ENCODE peak calls at places on chromosomes 7 and 10, in nine cellular contexts. R is caudate nucleus, Y is left colon, E is right lobe of liver, Q is M059J, O is osteocyte, H is ELR, V is T-helper 9 cell, B is tibial artery. J is an unnamed sample.

GRCh38 chr7:76155938-76156337 is 45.8 kb upstream of the SRRM3 start:
- DNase-seq in Y (no peak), V (no peak), E (peak), Q (peak), H (peak), O (peak), B (no peak), R (no peak), J (peak)

GRCh38 chr7:70734436-70734835 is 397.5 kb upstream of the GALNT17 start:
- DNase-seq in O (no peak), B (no peak), Q (peak), H (no peak), V (no peak), E (no peak), Y (no peak), R (no peak), J (no peak)

GRCh38 chr7:69787736-69788431 is 189.6 kb downstream of the AUTS2 start:
- DNase-seq in E (no peak), Y (no peak), H (no peak), Q (no peak), R (no peak), B (no peak), V (no peak), O (no peak), J (no peak)

GRCh38 chr7:155745737-155746136 is 66.5 kb downstream of the SHH start:
- DNase-seq in V (no peak), B (no peak), Q (no peak), H (no peak), E (no peak), R (no peak), Y (no peak), O (no peak), J (no peak)

GRCh38 chr7:74173491-74173865 is 678 bp upstream of the EIF4H start:
- DNase-seq in B (no peak), H (no peak), E (no peak), O (no peak), Y (no peak), V (no peak), R (no peak), Q (no peak), J (no peak)

GRCh38 chr7:16891338-16891737 is 9.6 kb upstream of the AGR3 start:
- DNase-seq in Y (no peak), Q (peak), E (no peak), B (no peak), O (no peak), V (no peak), H (peak), R (peak), J (no peak)

GRCh38 chr7:50339990-50340500 is 35.5 kb downstream of the IKZF1 start:
- DNase-seq in H (no peak), Y (no peak), Q (no peak), B (no peak), R (no peak), V (no peak), E (no peak), O (no peak), J (no peak)

GRCh38 chr7:144656960-144657359 is 178.9 kb downstream of the TPK1 start:
- DNase-seq in Y (no peak), O (no peak), Q (no peak), V (no peak), E (no peak), H (no peak), B (no peak), R (no peak), J (no peak)

GRCh38 chr7:111264111-111264868 is 173.4 kb downstream of the LRRN3 start:
- DNase-seq in V (no peak), Q (no peak), B (no peak), Y (no peak), O (no peak), H (no peak), R (no peak), E (no peak), J (peak)

GRCh38 chr7:23105086-23105643 is 420 bp upstream of the KLHL7 start:
- DNase-seq in Y (no peak), Q (peak), V (no peak), B (no peak), O (no peak), H (no peak), E (no peak), R (no peak), J (no peak)

GRCh38 chr10:74586088-74586585 is 240.3 kb upstream of the KAT6B start:
- DNase-seq in H (peak), B (no peak), Y (no peak), E (no peak), V (peak), Q (peak), R (no peak), O (no peak), J (no peak)

GRCh38 chr7:113159746-113160339 is 41.5 kb upstream of the SMIM30 start:
- DNase-seq in R (no peak), H (peak), O (no peak), V (no peak), Q (peak), Y (no peak), E (no peak), B (no peak), J (no peak)

GRCh38 chr10:119284679-119285096 is 77.3 kb downstream of the GRK5 start:
- DNase-seq in B (peak), O (no peak), Y (no peak), R (no peak), H (no peak), V (no peak), E (peak), Q (no peak), J (peak)

GRCh38 chr7:127609297-127609696 is 8.6 kb downstream of the PAX4 start:
- DNase-seq in H (no peak), Y (no peak), B (no peak), Q (no peak), V (no peak), E (no peak), R (no peak), O (no peak), J (no peak)

GRCh38 chr7:134480730-134481129 is 21.8 kb upstream of the AKR1B1 start:
- DNase-seq in B (no peak), E (no peak), Y (no peak), V (no peak), O (no peak), R (no peak), H (peak), Q (peak), J (no peak)

GRCh38 chr10:102175415-102175814 is 23.2 kb downstream of the NOLC1 start:
- DNase-seq in H (peak), E (no peak), O (no peak), Y (no peak), Q (peak), B (no peak), V (no peak), R (no peak), J (no peak)

GRCh38 chr10:45154481-45154880 is 153.8 kb downstream of the ZNF22 start:
- DNase-seq in Y (no peak), V (no peak), Q (no peak), B (no peak), O (no peak), E (no peak), R (no peak), H (peak), J (no peak)

GRCh38 chr7:28133872-28134271 is 46.7 kb downstream of the JAZF1 start:
- DNase-seq in H (no peak), Q (no peak), Y (no peak), O (no peak), B (no peak), R (no peak), E (no peak), V (no peak), J (no peak)

GRCh38 chr10:28190192-28190591 is 112.7 kb downstream of the MPP7 start:
- DNase-seq in O (no peak), Y (no peak), B (no peak), V (no peak), E (no peak), R (no peak), H (no peak), Q (no peak), J (no peak)

GRCh38 chr7:155291045-155291530 is 6.6 kb upstream of the INSIG1 start:
- DNase-seq in Q (peak), Y (peak), V (no peak), H (peak), E (peak), B (no peak), R (no peak), O (no peak), J (peak)

GRCh38 chr7:151389096-151389767 is 20.6 kb downstream of the WDR86 start:
- DNase-seq in H (no peak), Y (no peak), V (no peak), B (no peak), Q (no peak), R (no peak), O (no peak), E (no peak), J (no peak)

GRCh38 chr10:51168086-51168815 is 94.0 kb downstream of the PRKG1 start:
- DNase-seq in B (no peak), Q (no peak), R (no peak), E (no peak), H (no peak), V (no peak), Y (no peak), O (no peak), J (no peak)